ENCODE peak calls at places on chromosomes 5 and 9, in seven cellular contexts. V is SJSA1; I is adrenal gland; W is neuronal stem cell; Z is CD4-positive, CD25-positive, alpha-beta regulatory T cell; G is pancreas; S is fibroblast of lung. P is an unnamed sample. For H3K27me3, the result is how much of the 10 kb centered on the place peaks cover.

GRCh38 chr9:113393281-113393680 is 7.8 kb downstream of the ALAD start:
- DNase-seq in V (no peak), I (no peak), W (no peak), Z (no peak), G (no peak), S (no peak), P (no peak)

GRCh38 chr9:34328500-34328982 is 527 bp downstream of the KIF24 start:
- DNase-seq in V (no peak), I (peak), W (no peak), Z (no peak), G (no peak), S (peak), P (no peak)

GRCh38 chr5:82107277-82107676 is 135.5 kb downstream of the ATG10 start:
- DNase-seq in V (peak), I (no peak), W (no peak), Z (no peak), G (no peak), S (peak), P (no peak)

GRCh38 chr5:81994679-81995078 is 22.9 kb downstream of the ATG10 start:
- DNase-seq in V (no peak), I (no peak), W (no peak), Z (no peak), G (no peak), S (no peak), P (no peak)

GRCh38 chr5:64923151-64923685 is 154.5 kb downstream of the CWC27 start:
- DNase-seq in V (no peak), I (no peak), W (no peak), Z (no peak), G (no peak), S (peak), P (no peak)

GRCh38 chr9:86079421-86080111 is 19.8 kb downstream of the GOLM1 start:
- DNase-seq in V (no peak), I (peak), W (no peak), Z (no peak), G (no peak), S (no peak), P (peak)

GRCh38 chr5:154683101-154683757 is 71.9 kb upstream of the LARP1 start:
- DNase-seq in V (no peak), I (no peak), W (no peak), Z (no peak), G (no peak), S (no peak), P (no peak)

GRCh38 chr9:84851935-84852585 is 182.5 kb downstream of the NTRK2 start:
- DNase-seq in V (peak), I (peak), W (peak), Z (no peak), G (peak), S (peak), P (peak)

GRCh38 chr9:4117835-4118610 is 181.8 kb downstream of the GLIS3 start:
- DNase-seq in V (no peak), I (no peak), W (no peak), Z (peak), G (no peak), S (no peak), P (no peak)

GRCh38 chr5:20572560-20572959 is 584.6 kb upstream of the CDH18 start:
- DNase-seq in V (peak), I (no peak), W (no peak), Z (no peak), G (no peak), S (peak), P (peak)

GRCh38 chr5:74507596-74507995 is 132.9 kb downstream of the ENC1 start:
- DNase-seq in V (no peak), I (no peak), W (no peak), Z (no peak), G (no peak), S (no peak), P (no peak)

GRCh38 chr5:91038180-91038808 is 344.8 kb downstream of the ARRDC3 start:
- DNase-seq in V (no peak), I (peak), W (no peak), Z (no peak), G (no peak), S (peak), P (no peak)

GRCh38 chr5:82473262-82473661 is 195.1 kb upstream of the RPS23 start:
- DNase-seq in V (no peak), I (no peak), W (no peak), Z (no peak), G (no peak), S (no peak), P (no peak)

GRCh38 chr5:9062873-9063272 is 483.0 kb downstream of the SEMA5A start:
- DNase-seq in V (no peak), I (no peak), W (no peak), Z (no peak), G (no peak), S (no peak), P (no peak)

GRCh38 chr9:128358861-128359260 is 12.3 kb upstream of the URM1 start:
- DNase-seq in V (no peak), I (no peak), W (no peak), Z (no peak), G (no peak), S (no peak), P (no peak)

GRCh38 chr5:15023266-15023665 is 151.7 kb upstream of the ANKH start:
- DNase-seq in V (no peak), I (no peak), W (no peak), Z (no peak), G (no peak), S (no peak), P (no peak)

GRCh38 chr5:51665295-51665593 is 282.0 kb downstream of the ISL1 start:
- DNase-seq in V (no peak), I (no peak), W (no peak), Z (no peak), G (no peak), S (no peak), P (no peak)

DNA sequence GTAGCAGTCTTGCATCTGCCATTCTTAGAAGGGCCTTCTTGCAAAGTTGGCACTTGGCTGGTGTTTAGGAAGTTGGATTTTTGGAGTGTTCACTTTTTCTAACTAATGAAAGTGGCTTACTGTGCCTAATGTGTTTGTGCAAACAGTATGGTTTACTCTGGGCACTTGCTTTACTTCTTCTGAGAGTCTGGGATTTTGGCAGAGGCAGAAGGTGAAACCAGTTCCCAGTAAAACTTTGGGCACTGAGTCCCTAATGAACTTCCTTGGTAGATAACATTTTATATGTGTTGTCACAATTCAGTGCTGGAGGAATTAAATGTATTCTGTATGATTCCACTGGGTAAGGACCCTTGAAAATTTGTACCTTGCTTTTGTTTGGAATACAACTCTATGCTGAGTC is 155.7 kb downstream of the FAM170A start:
- DNase-seq in V (no peak), I (no peak), W (no peak), Z (no peak), G (no peak), S (no peak), P (no peak)
- H3K27me3 ChIP-seq in V (under half), I (under half), W (under half), Z (under half), G (under half), S (under half), P (under half)

DNA sequence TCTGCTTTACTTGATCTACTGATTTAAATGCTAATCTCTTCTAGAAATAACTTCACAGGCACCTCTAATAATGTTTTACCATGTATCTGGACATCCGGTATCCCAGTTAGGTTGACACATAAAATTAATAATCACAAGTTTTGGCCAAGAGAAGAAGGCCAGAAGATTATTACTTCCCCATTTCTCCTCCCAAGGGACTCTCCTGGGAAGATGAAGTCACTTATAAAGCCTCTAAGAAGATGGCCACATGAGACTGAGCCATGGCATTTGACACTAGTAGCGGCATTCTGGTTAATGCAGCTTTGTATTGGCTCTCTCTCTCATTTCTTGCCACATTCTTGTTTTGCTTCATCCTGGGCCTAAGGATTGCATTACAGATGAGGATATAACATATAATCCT is 34.6 kb upstream of the RASA1 start:
- DNase-seq in V (no peak), I (no peak), W (no peak), Z (no peak), G (no peak), S (no peak), P (no peak)
- H3K27me3 ChIP-seq in V (under half), I (under half), W (under half), Z (under half), G (under half), S (under half), P (under half)

GRCh38 chr9:32590898-32591297 is 17.9 kb upstream of the NDUFB6 start:
- DNase-seq in V (no peak), I (no peak), W (no peak), Z (no peak), G (no peak), S (no peak), P (peak)

GRCh38 chr9:32589083-32589713 is 16.2 kb upstream of the NDUFB6 start:
- DNase-seq in V (no peak), I (no peak), W (no peak), Z (peak), G (no peak), S (peak), P (no peak)

GRCh38 chr9:32590476-32590875 is 17.5 kb upstream of the NDUFB6 start:
- DNase-seq in V (no peak), I (no peak), W (no peak), Z (no peak), G (no peak), S (no peak), P (no peak)

GRCh38 chr9:32584784-32585183 is 11.8 kb upstream of the NDUFB6 start:
- DNase-seq in V (no peak), I (no peak), W (no peak), Z (no peak), G (no peak), S (no peak), P (peak)

DNA sequence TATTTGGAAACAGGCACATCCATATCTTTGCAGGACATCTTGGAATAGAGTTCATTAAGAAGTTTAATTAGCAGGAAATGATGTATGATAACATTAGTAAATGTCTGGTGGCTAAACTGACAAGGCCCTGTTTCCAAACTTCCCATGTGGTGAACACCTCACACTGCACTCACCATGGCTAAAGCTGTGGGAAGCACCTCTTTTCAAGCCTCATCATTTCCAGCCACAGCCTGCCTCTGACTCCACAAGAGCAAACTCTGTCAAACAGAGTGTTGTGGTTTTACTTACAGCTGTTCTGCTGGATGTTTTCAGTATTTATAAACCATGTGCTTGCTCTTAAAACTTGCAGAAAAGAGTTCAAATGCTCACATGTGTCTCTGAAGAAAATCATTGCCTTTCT is 14.9 kb upstream of the NDUFB6 start:
- DNase-seq in V (no peak), I (no peak), W (no peak), Z (no peak), G (no peak), S (no peak), P (peak)
- H3K27me3 ChIP-seq in V (under half), I (under half), W (under half), Z (under half), G (under half), S (under half), P (under half)

GRCh38 chr5:42951169-42951846 is 88.8 kb downstream of the ANXA2R start:
- DNase-seq in V (no peak), I (peak), W (no peak), Z (peak), G (no peak), S (peak), P (peak)
- H3K27me3 ChIP-seq in V (under half), I (under half), W (under half), Z (under half), G (under half), S (under half), P (under half)

GRCh38 chr5:17239953-17240352 is 22.5 kb downstream of the BASP1 start:
- DNase-seq in V (no peak), I (no peak), W (no peak), Z (no peak), G (no peak), S (no peak), P (no peak)
- H3K27me3 ChIP-seq in V (under half), I (under half), W (under half), Z (under half), G (under half), S (under half), P (under half)

GRCh38 chr5:125775896-125776295 is 647.3 kb upstream of the GRAMD2B start:
- DNase-seq in V (no peak), I (no peak), W (no peak), Z (no peak), G (no peak), S (no peak), P (no peak)
- H3K27me3 ChIP-seq in V (under half), I (under half), W (under half), Z (under half), G (under half), S (under half), P (under half)

P was measured in foreskin keratinocyte.